ENCODE peak calls at places on chromosomes 13 and 19, in seven cellular contexts. S, J, Q, T, Z, N and Y are unnamed samples.

GRCh38 chr13:114049026-114049425 is 75.2 kb upstream of the C13orf46 start:
- DNase-seq in Z (no peak), N (no peak), J (no peak), Q (no peak), S (no peak), T (no peak), Y (peak)

GRCh38 chr13:80337011-80337688 is 3.8 kb downstream of the SPRY2 start:
- DNase-seq in Q (no peak), J (no peak), N (no peak), T (peak), S (no peak), Z (no peak), Y (no peak)

GRCh38 chr13:96700657-96701056 is 293.6 kb downstream of the OXGR1 start:
- DNase-seq in Q (no peak), S (no peak), T (no peak), Z (no peak), J (no peak), N (no peak), Y (no peak)

GRCh38 chr19:44725684-44726083 is 22.8 kb upstream of the BCL3 start:
- DNase-seq in J (no peak), N (no peak), Z (no peak), Q (no peak), T (no peak), S (peak), Y (no peak)

GRCh38 chr19:29622191-29623070 is 16.3 kb downstream of the POP4 start:
- DNase-seq in N (no peak), S (no peak), J (no peak), Q (peak), T (no peak), Z (no peak), Y (peak)

GRCh38 chr13:110885966-110886365 is 28.9 kb downstream of the ANKRD10 start:
- DNase-seq in N (no peak), Q (peak), J (peak), T (no peak), S (no peak), Z (no peak), Y (no peak)

GRCh38 chr19:53549354-53549753 is 11.4 kb downstream of the ZNF331 start:
- DNase-seq in Q (no peak), Z (peak), N (no peak), J (no peak), T (peak), S (no peak), Y (no peak)

GRCh38 chr13:114067886-114068722 is 64.3 kb downstream of the RASA3 start:
- DNase-seq in J (no peak), T (no peak), N (no peak), S (no peak), Q (no peak), Z (no peak), Y (peak)

GRCh38 chr13:90272356-90272755 is 1075.1 kb upstream of the MIR17HG start:
- DNase-seq in J (no peak), S (no peak), Q (no peak), T (peak), N (peak), Z (no peak), Y (no peak)

GRCh38 chr13:113954046-113954841 is 19.6 kb downstream of the C13orf46 start:
- DNase-seq in N (no peak), Q (no peak), S (no peak), J (no peak), T (no peak), Z (no peak), Y (no peak)

GRCh38 chr13:38535271-38535670 is 151.6 kb upstream of the FREM2 start:
- DNase-seq in T (no peak), J (no peak), N (no peak), Q (no peak), Z (no peak), S (no peak), Y (no peak)

GRCh38 chr19:6711078-6711361 is 9.4 kb downstream of the C3 start:
- DNase-seq in S (no peak), Q (no peak), J (no peak), T (no peak), Z (no peak), N (no peak), Y (no peak)

GRCh38 chr13:100513987-100514670 is 74.5 kb downstream of the GGACT start:
- DNase-seq in Q (peak), T (peak), S (no peak), Z (no peak), J (no peak), N (no peak), Y (no peak)

GRCh38 chr13:34901577-34901976 is 40.5 kb upstream of the NBEA start:
- DNase-seq in T (no peak), J (no peak), S (no peak), Q (no peak), N (no peak), Z (no peak), Y (no peak)

GRCh38 chr13:65594255-65594654 is 1635.9 kb downstream of the PCDH9 start:
- DNase-seq in J (no peak), S (no peak), T (peak), Q (no peak), N (no peak), Z (peak), Y (no peak)

GRCh38 chr19:47417107-47417745 is 2.1 kb downstream of the MEIS3 start:
- DNase-seq in T (no peak), N (no peak), Q (no peak), Z (no peak), J (peak), S (no peak), Y (no peak)

GRCh38 chr13:113403255-113404104 is 39.5 kb upstream of the GRTP1 start:
- DNase-seq in S (no peak), T (no peak), N (no peak), J (no peak), Z (no peak), Q (peak), Y (no peak)

GRCh38 chr19:41134616-41135015 is 20.4 kb downstream of the CYP2F1 start:
- DNase-seq in T (no peak), S (no peak), Z (no peak), J (no peak), N (no peak), Q (no peak), Y (no peak)

GRCh38 chr19:597406-598315 is 8.0 kb downstream of the HCN2 start:
- DNase-seq in T (no peak), N (no peak), Z (no peak), J (no peak), Q (no peak), S (no peak), Y (no peak)

GRCh38 chr13:106967391-106967790 is 399.5 kb upstream of the ARGLU1 start:
- DNase-seq in T (no peak), J (no peak), S (no peak), Q (no peak), N (peak), Z (no peak), Y (no peak)

GRCh38 chr13:25292301-25292700 is 5.0 kb upstream of the MTMR6 start:
- DNase-seq in S (peak), N (no peak), J (no peak), Z (peak), T (peak), Q (peak), Y (peak)

GRCh38 chr19:48397636-48398328 is 4.3 kb downstream of the GRIN2D start:
- DNase-seq in J (no peak), S (no peak), T (no peak), N (no peak), Q (no peak), Z (no peak), Y (no peak)

GRCh38 chr13:72255908-72256307 is 388.9 kb upstream of the DACH1 start:
- DNase-seq in N (peak), J (peak), Z (no peak), Q (peak), T (peak), S (no peak), Y (peak)

GRCh38 chr13:112892759-112893569 is 76.0 kb upstream of the MCF2L start:
- DNase-seq in S (no peak), N (peak), J (peak), Q (no peak), Z (no peak), T (no peak), Y (no peak)

GRCh38 chr13:73934771-73935170 is 199.4 kb downstream of the KLF12 start:
- DNase-seq in Q (no peak), S (no peak), J (no peak), Z (no peak), T (no peak), N (no peak), Y (no peak)

GRCh38 chr13:76885203-76886004 is 801 bp downstream of the KCTD12 start:
- DNase-seq in S (peak), N (peak), J (peak), Z (peak), Q (peak), T (peak), Y (peak)

GRCh38 chr19:7926021-7926726 is at the start of gene CTXN1:
- DNase-seq in N (peak), J (peak), Q (peak), Z (no peak), T (peak), S (peak), Y (peak)

GRCh38 chr19:21126078-21126477 is 15.8 kb upstream of the ZNF431 start:
- DNase-seq in Q (no peak), J (no peak), N (no peak), S (no peak), Z (no peak), T (no peak), Y (no peak)

GRCh38 chr13:98823442-98823841 is 71.0 kb upstream of the SLC15A1 start:
- DNase-seq in Q (no peak), S (no peak), J (no peak), N (no peak), Z (no peak), T (no peak), Y (no peak)

GRCh38 chr13:98822238-98822606 is 69.8 kb upstream of the SLC15A1 start:
- DNase-seq in Q (no peak), T (peak), Z (peak), N (no peak), S (no peak), J (no peak), Y (no peak)

GRCh38 chr13:98820744-98821371 is 68.4 kb upstream of the SLC15A1 start:
- DNase-seq in J (no peak), T (no peak), Q (no peak), S (no peak), Z (no peak), N (no peak), Y (no peak)

GRCh38 chr13:98819382-98819781 is 66.9 kb upstream of the SLC15A1 start:
- DNase-seq in T (no peak), N (no peak), Z (no peak), Q (no peak), S (no peak), J (no peak), Y (no peak)

DNA sequence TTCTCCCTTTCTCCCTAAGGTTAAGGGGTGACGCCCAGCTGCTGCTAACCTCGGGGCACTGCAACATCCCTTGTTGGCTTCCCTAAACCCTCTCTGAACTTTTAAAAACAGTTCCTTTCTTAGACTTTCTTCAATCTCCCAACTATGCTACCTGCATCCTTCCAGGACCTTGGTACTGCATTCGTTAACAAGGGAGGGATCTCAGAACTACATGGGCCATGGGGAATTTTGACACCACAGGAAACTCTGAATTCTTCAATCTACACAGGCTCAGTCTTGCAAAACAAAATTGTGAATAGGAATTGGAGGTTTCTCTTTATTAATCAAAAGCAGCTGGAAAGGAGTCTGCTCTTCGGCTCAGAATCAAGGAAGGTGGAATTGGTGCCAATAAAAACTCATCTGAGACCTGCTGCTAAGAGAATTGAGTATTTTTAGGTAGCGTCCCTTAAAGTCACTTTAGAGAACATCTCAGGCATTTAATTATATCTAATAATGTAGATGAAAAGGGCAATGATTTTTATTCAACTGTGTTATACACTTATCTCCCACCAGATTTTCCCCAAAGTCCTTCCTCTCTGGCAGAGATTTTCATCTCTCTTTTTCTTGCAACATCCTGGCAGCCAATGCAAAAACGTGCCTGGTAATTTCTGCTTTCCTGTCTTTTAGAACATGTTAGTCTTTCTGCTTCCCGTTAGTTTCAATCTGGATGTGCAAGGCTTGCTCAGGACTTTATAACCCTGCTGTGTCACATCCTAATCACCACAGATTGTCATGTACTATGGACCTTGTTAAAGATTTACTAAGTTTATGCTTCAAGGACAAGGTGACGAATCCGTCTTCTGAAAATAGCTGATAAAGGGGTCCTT is 69.1 kb upstream of the SLC15A1 start:
- DNase-seq in N (peak), Q (no peak), J (no peak), S (no peak), T (peak), Z (no peak), Y (no peak)
- H3K9ac ChIP-seq in N (no peak), Q (no peak), J (no peak), S (no peak), T (no peak), Z (no peak), Y (no peak)

GRCh38 chr19:18594824-18595373 is 6.3 kb downstream of the REX1BD start:
- DNase-seq in Q (no peak), T (no peak), Z (no peak), N (no peak), J (peak), S (no peak), Y (no peak)
- H2AFZ ChIP-seq in Q (no peak), T (no peak), Z (peak), N (peak), J (no peak), S (peak), Y (peak)

GRCh38 chr13:99311137-99311536 is 3.9 kb upstream of the GPR183 start:
- DNase-seq in Z (peak), J (no peak), T (peak), Q (peak), S (peak), N (no peak), Y (no peak)

GRCh38 chr13:99311748-99312492 is 4.7 kb upstream of the GPR183 start:
- DNase-seq in T (no peak), Q (no peak), J (no peak), Z (no peak), N (no peak), S (no peak), Y (no peak)

GRCh38 chr13:99312493-99312883 is 5.3 kb upstream of the GPR183 start:
- DNase-seq in J (no peak), Z (peak), S (no peak), T (peak), N (no peak), Q (no peak), Y (no peak)

GRCh38 chr13:99308481-99309087 is 1.4 kb upstream of the GPR183 start:
- DNase-seq in Z (peak), N (no peak), T (peak), S (no peak), J (no peak), Q (no peak), Y (no peak)

GRCh38 chr13:99310382-99311031 is 3.3 kb upstream of the GPR183 start:
- DNase-seq in T (peak), S (no peak), Q (no peak), J (no peak), N (peak), Z (peak), Y (no peak)
- H3K9ac ChIP-seq in T (no peak), S (no peak), Q (no peak), J (no peak), N (no peak), Z (no peak), Y (no peak)

GRCh38 chr13:20192470-20193141 is at the start of gene GJB2:
- DNase-seq in S (no peak), T (no peak), Z (no peak), J (peak), N (no peak), Q (no peak), Y (peak)

GRCh38 chr13:20191902-20192469 is 752 bp downstream of the GJB2 start:
- DNase-seq in Q (peak), J (peak), S (no peak), T (peak), N (no peak), Z (no peak), Y (peak)

GRCh38 chr13:20193142-20193923 is 595 bp upstream of the GJB2 start:
- DNase-seq in T (no peak), J (peak), Q (no peak), N (no peak), Z (no peak), S (no peak), Y (no peak)

GRCh38 chr13:20195846-20196245 is 3.1 kb upstream of the GJB2 start:
- DNase-seq in J (no peak), N (no peak), Q (no peak), T (no peak), S (no peak), Z (no peak), Y (no peak)

GRCh38 chr13:20193924-20194631 is 1.3 kb upstream of the GJB2 start:
- DNase-seq in Q (no peak), Z (no peak), S (no peak), T (no peak), J (no peak), N (no peak), Y (no peak)
- H2AFZ ChIP-seq in Q (no peak), Z (no peak), S (no peak), T (no peak), J (no peak), N (no peak), Y (peak)

DNA sequence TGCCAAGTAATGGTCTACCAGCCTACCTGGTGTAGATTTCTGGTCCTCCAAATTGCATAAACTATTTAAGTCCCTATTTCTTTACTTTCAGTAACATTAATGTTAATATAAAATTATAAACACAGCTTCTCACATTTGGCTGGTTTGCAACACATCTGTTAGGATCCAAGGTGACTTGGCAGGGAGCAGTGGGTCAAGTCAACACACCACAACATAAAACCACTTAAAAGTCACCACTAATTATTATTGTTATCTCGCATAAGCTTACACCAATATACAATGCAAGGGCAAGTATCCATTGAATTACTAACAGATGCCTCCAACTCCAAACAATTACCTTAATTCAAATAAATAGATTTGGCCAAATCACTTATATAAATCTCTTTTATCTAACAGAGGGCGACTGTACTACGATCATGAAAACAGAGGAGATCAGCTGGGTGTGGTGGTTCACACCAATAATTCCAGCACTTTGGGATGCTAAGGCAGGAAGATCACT is 74.7 kb downstream of the FGF14 start:
- DNase-seq in N (no peak), Q (no peak), T (no peak), S (no peak), J (no peak), Z (no peak), Y (no peak)
- H3K9ac ChIP-seq in N (no peak), Q (no peak), T (no peak), S (no peak), J (no peak), Z (no peak), Y (no peak)

GRCh38 chr19:39540333-39540673 is 342 bp upstream of the EID2 start:
- DNase-seq in S (no peak), Q (no peak), J (no peak), T (no peak), N (no peak), Z (no peak), Y (no peak)
- H2AFZ ChIP-seq in S (peak), Q (no peak), J (peak), T (peak), N (peak), Z (peak), Y (peak)

GRCh38 chr19:3453840-3454239 is 26.5 kb downstream of the SMIM24 start:
- DNase-seq in N (no peak), Z (no peak), Q (no peak), T (no peak), S (no peak), J (no peak), Y (no peak)

GRCh38 chr19:3451451-3451866 is 28.9 kb downstream of the SMIM24 start:
- DNase-seq in J (no peak), Q (no peak), T (no peak), N (no peak), Z (no peak), S (no peak), Y (no peak)

GRCh38 chr19:3448616-3449334 is 31.6 kb downstream of the SMIM24 start:
- DNase-seq in Z (no peak), Q (no peak), T (no peak), S (no peak), N (no peak), J (no peak), Y (no peak)

GRCh38 chr19:3452456-3453068 is 27.8 kb downstream of the SMIM24 start:
- DNase-seq in N (no peak), S (peak), T (no peak), Q (no peak), J (no peak), Z (no peak), Y (no peak)

DNA sequence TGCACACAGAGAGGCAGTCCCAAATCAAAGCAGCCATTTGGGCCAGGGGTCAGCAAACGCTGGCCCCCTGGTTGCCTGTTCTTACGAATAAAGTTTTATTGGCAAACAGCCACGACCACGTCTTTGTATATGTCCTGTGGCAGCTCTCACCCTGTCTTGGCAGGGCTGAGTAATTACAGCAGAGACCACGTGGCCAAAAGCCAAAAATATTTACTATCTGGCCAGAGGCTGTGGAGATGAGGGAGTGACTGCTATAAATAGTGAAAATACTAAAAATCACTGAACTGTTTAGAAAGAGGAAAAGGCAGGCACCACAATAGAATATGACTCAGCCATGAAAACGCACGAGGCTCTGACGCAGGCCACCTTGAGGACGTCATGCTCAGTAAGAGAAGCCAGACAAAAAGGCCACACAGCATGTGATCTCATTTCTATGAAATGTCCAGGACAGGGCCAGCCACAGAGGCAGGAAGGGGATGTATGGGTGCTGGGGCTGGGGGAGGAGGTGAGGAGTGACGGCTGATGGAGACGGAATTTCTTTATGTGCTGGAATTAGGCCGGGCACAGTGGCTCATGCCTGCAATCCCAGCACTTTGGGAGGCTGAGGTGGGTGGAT is 29.4 kb downstream of the SMIM24 start:
- DNase-seq in Q (no peak), J (no peak), S (no peak), N (peak), Z (peak), T (peak), Y (peak)
- H3K9ac ChIP-seq in Q (no peak), J (no peak), S (no peak), N (peak), Z (no peak), T (peak), Y (no peak)

GRCh38 chr13:51444922-51445321 is 7.9 kb downstream of the INTS6 start:
- DNase-seq in Q (no peak), S (no peak), T (peak), N (peak), Z (peak), J (no peak), Y (no peak)

GRCh38 chr13:51451134-51451466 is 1.7 kb downstream of the INTS6 start:
- DNase-seq in S (no peak), N (no peak), Q (no peak), Z (no peak), T (no peak), J (no peak), Y (no peak)

GRCh38 chr13:51451467-51452390 is 1.1 kb downstream of the INTS6 start:
- DNase-seq in T (peak), Z (peak), Q (peak), J (peak), N (peak), S (peak), Y (peak)

GRCh38 chr13:51452391-51453307 is at the start of gene INTS6:
- DNase-seq in T (peak), J (peak), N (peak), Q (peak), Z (peak), S (peak), Y (peak)

GRCh38 chr13:51449018-51449417 is 3.8 kb downstream of the INTS6 start:
- DNase-seq in N (no peak), J (no peak), S (no peak), T (no peak), Z (no peak), Q (no peak), Y (no peak)
- H2AFZ ChIP-seq in N (no peak), J (no peak), S (no peak), T (no peak), Z (no peak), Q (no peak), Y (no peak)